ENCODE peak calls at places on chromosome 19, in six cellular contexts. I is NCI-H524 treated with DMSO at 0.1 percent for 48 hours; T is activated CD4-positive, alpha-beta T cell treated with anti-CD3 and anti-CD28 coated beads, Interleukin-2, amount 10 ng/mL, durations not matched to agents 7 days and 5 days; R is stimulated activated CD8-positive, alpha-beta memory T cell treated with anti-CD3 and anti-CD28 coated beads, Interleukin-2, amount 100 ng/mL, for 48 hours; P is NCI-H460; U is LoVo. F is an unnamed sample.

GRCh38 chr19:14632286-14632685 is 42.4 kb downstream of the ADGRE3 start:
- DNase-seq in I (no peak), T (no peak), R (no peak), P (peak), U (peak), F (peak)

GRCh38 chr19:18220632-18221275 is 5.5 kb downstream of the PDE4C start:
- DNase-seq in I (no peak), T (no peak), R (no peak), P (no peak), U (no peak), F (no peak)

GRCh38 chr19:1064661-1065605 is 2.0 kb upstream of the ARHGAP45 start:
- DNase-seq in I (no peak), T (peak), R (peak), P (peak), U (peak), F (peak)

GRCh38 chr19:40610396-40611064 is 9.4 kb downstream of the LTBP4 start:
- DNase-seq in I (no peak), T (peak), R (no peak), P (no peak), U (no peak), F (no peak)

GRCh38 chr19:7918615-7919421 is 1.3 kb upstream of the SNAPC2 start:
- DNase-seq in I (no peak), T (no peak), R (no peak), P (no peak), U (no peak), F (no peak)

GRCh38 chr19:39110263-39110967 is 15.2 kb upstream of the PAK4 start:
- DNase-seq in I (no peak), T (peak), R (peak), P (peak), U (peak), F (peak)

GRCh38 chr19:35269425-35270117 is 809 bp downstream of the USF2 start:
- DNase-seq in I (peak), T (peak), R (peak), P (peak), U (peak), F (peak)

GRCh38 chr19:1823539-1824251 is 11.6 kb upstream of the ATP8B3 start:
- DNase-seq in I (no peak), T (no peak), R (no peak), P (no peak), U (no peak), F (no peak)

GRCh38 chr19:15863272-15863671 is 34.6 kb downstream of the CYP4F2 start:
- DNase-seq in I (no peak), T (no peak), R (no peak), P (no peak), U (peak), F (no peak)

GRCh38 chr19:18300930-18301717 is 19.7 kb upstream of the JUND start:
- DNase-seq in I (no peak), T (no peak), R (no peak), P (no peak), U (peak), F (no peak)

GRCh38 chr19:45693168-45693788 is 812 bp downstream of the QPCTL start:
- DNase-seq in I (no peak), T (peak), R (peak), P (peak), U (peak), F (no peak)

GRCh38 chr19:12956446-12957388 is at the start of gene GADD45GIP1:
- DNase-seq in I (no peak), T (peak), R (peak), P (peak), U (peak), F (peak)

GRCh38 chr19:6761053-6761676 is 6.1 kb downstream of the SH2D3A start:
- DNase-seq in I (no peak), T (no peak), R (no peak), P (no peak), U (no peak), F (no peak)

GRCh38 chr19:14405758-14406644 is 13.1 kb downstream of the DDX39A start:
- DNase-seq in I (peak), T (peak), R (peak), P (peak), U (peak), F (peak)

GRCh38 chr19:13765395-13766094 is 1.2 kb downstream of the MRI1 start:
- DNase-seq in I (no peak), T (no peak), R (no peak), P (no peak), U (no peak), F (no peak)

GRCh38 chr19:45357445-45357783 is 13.0 kb downstream of the ERCC2 start:
- DNase-seq in I (no peak), T (no peak), R (no peak), P (no peak), U (no peak), F (no peak)

GRCh38 chr19:1027020-1027952 is 878 bp downstream of the CNN2 start:
- DNase-seq in I (no peak), T (peak), R (no peak), P (no peak), U (peak), F (no peak)

GRCh38 chr19:50050406-50051223 is 24.8 kb downstream of the ZNF473 start:
- DNase-seq in I (peak), T (peak), R (peak), P (peak), U (peak), F (peak)

GRCh38 chr19:722553-723101 is 13.9 kb downstream of the PALM start:
- DNase-seq in I (no peak), T (no peak), R (no peak), P (no peak), U (no peak), F (no peak)

GRCh38 chr19:34824686-34825085 is 51.7 kb upstream of the ZNF599 start:
- DNase-seq in I (no peak), T (no peak), R (no peak), P (no peak), U (no peak), F (no peak)

GRCh38 chr19:46863818-46864629 is 3.2 kb downstream of the ARHGAP35 start:
- DNase-seq in I (no peak), T (no peak), R (no peak), P (no peak), U (no peak), F (no peak)

GRCh38 chr19:40521276-40521675 is 54.5 kb downstream of the SPTBN4 start:
- DNase-seq in I (no peak), T (no peak), R (no peak), P (peak), U (no peak), F (no peak)

GRCh38 chr19:43466793-43467192 is 1.4 kb upstream of the LYPD3 start:
- DNase-seq in I (no peak), T (no peak), R (no peak), P (no peak), U (no peak), F (no peak)

GRCh38 chr19:30070198-30070969 is 128.3 kb downstream of the URI1 start:
- DNase-seq in I (no peak), T (no peak), R (no peak), P (no peak), U (no peak), F (no peak)

GRCh38 chr19:6020166-6020967 is 42.4 kb upstream of the RANBP3 start:
- DNase-seq in I (no peak), T (no peak), R (no peak), P (no peak), U (no peak), F (no peak)

GRCh38 chr19:41533691-41534090 is 42.3 kb upstream of the CEACAM21 start:
- DNase-seq in I (no peak), T (no peak), R (no peak), P (no peak), U (no peak), F (no peak)

GRCh38 chr19:8663920-8664670 is 33.7 kb downstream of the NFILZ start:
- DNase-seq in I (no peak), T (peak), R (peak), P (no peak), U (no peak), F (no peak)

GRCh38 chr19:1528596-1529429 is 4.9 kb downstream of the PLK5 start:
- DNase-seq in I (no peak), T (no peak), R (no peak), P (no peak), U (no peak), F (no peak)

GRCh38 chr19:38134538-38135149 is 89.4 kb downstream of the DPF1 start:
- DNase-seq in I (peak), T (peak), R (peak), P (peak), U (peak), F (no peak)

GRCh38 chr19:16035601-16036297 is 40.5 kb upstream of the TPM4 start:
- DNase-seq in I (no peak), T (no peak), R (no peak), P (no peak), U (no peak), F (no peak)

GRCh38 chr19:43651758-43652545 is 12.3 kb upstream of the CADM4 start:
- DNase-seq in I (no peak), T (peak), R (peak), P (peak), U (peak), F (no peak)

GRCh38 chr19:22625266-22626035 is 8.7 kb upstream of the ZNF492 start:
- DNase-seq in I (no peak), T (no peak), R (no peak), P (no peak), U (no peak), F (no peak)

GRCh38 chr19:49689133-49690072 is at the start of gene ADM5:
- DNase-seq in I (no peak), T (peak), R (peak), P (no peak), U (no peak), F (no peak)

GRCh38 chr19:2636897-2637683 is 65.4 kb downstream of the GNG7 start:
- DNase-seq in I (no peak), T (peak), R (peak), P (peak), U (peak), F (peak)

GRCh38 chr19:46376241-46377153 is 29.6 kb downstream of the PPP5C start:
- DNase-seq in I (no peak), T (no peak), R (no peak), P (no peak), U (no peak), F (no peak)

GRCh38 chr19:3084943-3085342 is 9.2 kb upstream of the GNA11 start:
- DNase-seq in I (no peak), T (no peak), R (no peak), P (no peak), U (peak), F (no peak)

GRCh38 chr19:55958356-55958755 is 10.7 kb downstream of the NLRP8 start:
- DNase-seq in I (no peak), T (no peak), R (no peak), P (no peak), U (no peak), F (no peak)

GRCh38 chr19:53812335-53812734 is 11.8 kb downstream of the NLRP12 start:
- DNase-seq in I (no peak), T (no peak), R (no peak), P (no peak), U (no peak), F (no peak)

GRCh38 chr19:6023085-6023682 is 45.2 kb upstream of the RANBP3 start:
- DNase-seq in I (no peak), T (no peak), R (no peak), P (no peak), U (no peak), F (no peak)